ENCODE peak calls at places on chromosomes 16 and 17, in five cellular contexts. O is suprapubic skin, L is endothelial cell of umbilical vein, C is breast epithelium, Q is transverse colon. N is an unnamed sample.

GRCh38 chr17:77286641-77287431 is 146.1 kb downstream of the SEC14L1 start:
- DNase-seq in O (peak), L (no peak), C (peak), Q (peak), N (no peak)

GRCh38 chr16:68475071-68475470 is 26.8 kb upstream of the SMPD3 start:
- DNase-seq in O (no peak), L (no peak), C (peak), Q (no peak), N (no peak)

GRCh38 chr17:37830151-37830993 is 85.5 kb upstream of the HNF1B start:
- DNase-seq in O (no peak), L (peak), C (no peak), Q (no peak), N (no peak)

GRCh38 chr17:41620583-41621434 is 3.6 kb downstream of the KRT17 start:
- DNase-seq in O (no peak), L (no peak), C (peak), Q (no peak), N (no peak)

GRCh38 chr17:80192268-80192667 is 22.4 kb downstream of the CARD14 start:
- DNase-seq in O (no peak), L (peak), C (peak), Q (no peak), N (no peak)

GRCh38 chr16:67202956-67203493 is 4.1 kb downstream of the ELMO3 start:
- DNase-seq in O (no peak), L (no peak), C (no peak), Q (no peak), N (no peak)

GRCh38 chr17:37079735-37080134 is 131.0 kb downstream of the AATF start:
- DNase-seq in O (no peak), L (no peak), C (no peak), Q (no peak), N (no peak)

GRCh38 chr16:47905771-47906170 is 250.0 kb downstream of the ABCC12 start:
- DNase-seq in O (no peak), L (no peak), C (no peak), Q (no peak), N (no peak)

GRCh38 chr16:78768226-78768625 is 668.8 kb downstream of the WWOX start:
- DNase-seq in O (no peak), L (no peak), C (no peak), Q (no peak), N (no peak)

GRCh38 chr17:75652341-75652740 is 14.6 kb downstream of the RECQL5 start:
- DNase-seq in O (no peak), L (no peak), C (no peak), Q (no peak), N (no peak)

GRCh38 chr16:75624921-75625334 is 1.8 kb upstream of the ADAT1 start:
- DNase-seq in O (no peak), L (no peak), C (no peak), Q (no peak), N (no peak)

GRCh38 chr16:53881371-53881770 is 177.4 kb downstream of the FTO start:
- DNase-seq in O (no peak), L (no peak), C (no peak), Q (no peak), N (no peak)

GRCh38 chr16:4110680-4111079 is 5.6 kb downstream of the ADCY9 start:
- DNase-seq in O (no peak), L (no peak), C (no peak), Q (peak), N (no peak)

GRCh38 chr16:80015566-80015965 is 415.0 kb upstream of the MAF start:
- DNase-seq in O (no peak), L (no peak), C (no peak), Q (no peak), N (no peak)

GRCh38 chr17:6343191-6343590 is 91.7 kb downstream of the AIPL1 start:
- DNase-seq in O (peak), L (no peak), C (no peak), Q (no peak), N (peak)
- TF ChIP-seq POLR2AphosphoS5 in O (no peak), L (no peak), C (no peak), Q (no peak), N (no peak)

GRCh38 chr16:14455577-14455976 is 174.5 kb downstream of the PARN start:
- DNase-seq in O (no peak), L (no peak), C (no peak), Q (no peak), N (no peak)

GRCh38 chr16:14456793-14457481 is 173.1 kb downstream of the PARN start:
- DNase-seq in O (no peak), L (no peak), C (no peak), Q (no peak), N (no peak)

GRCh38 chr16:14460726-14461125 is 169.3 kb downstream of the PARN start:
- DNase-seq in O (no peak), L (no peak), C (no peak), Q (no peak), N (no peak)

GRCh38 chr16:14454391-14454790 is 175.7 kb downstream of the PARN start:
- DNase-seq in O (no peak), L (no peak), C (no peak), Q (no peak), N (no peak)

DNA sequence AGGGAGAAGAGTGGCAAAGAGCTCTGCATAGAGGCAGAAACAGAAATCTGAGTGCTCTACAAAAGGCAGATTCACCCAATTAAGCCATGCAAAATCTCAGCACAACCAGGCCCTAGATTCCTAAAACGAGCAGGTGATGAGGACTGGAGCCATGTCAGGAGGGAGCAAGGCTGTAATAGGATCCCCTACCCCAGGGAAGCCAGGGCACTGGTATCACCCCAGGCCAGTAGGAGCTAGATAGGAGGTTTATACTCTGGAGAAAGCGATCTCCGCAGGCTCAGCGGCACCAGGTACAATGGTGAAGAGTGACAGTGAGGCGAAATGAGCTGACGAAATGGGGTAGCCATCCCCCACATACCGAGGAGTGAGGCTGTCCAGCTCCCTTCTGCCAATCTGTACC is 171.5 kb downstream of the PARN start:
- DNase-seq in O (no peak), L (no peak), C (no peak), Q (no peak), N (no peak)
- TF ChIP-seq POLR2AphosphoS5 in O (no peak), L (no peak), C (no peak), Q (no peak), N (no peak)

GRCh38 chr17:78707923-78708322 is 74.2 kb downstream of the CYTH1 start:
- DNase-seq in O (no peak), L (no peak), C (no peak), Q (no peak), N (no peak)

GRCh38 chr17:78707016-78707415 is 75.1 kb downstream of the CYTH1 start:
- DNase-seq in O (no peak), L (peak), C (no peak), Q (no peak), N (no peak)

GRCh38 chr17:78704594-78704993 is 77.5 kb downstream of the CYTH1 start:
- DNase-seq in O (no peak), L (no peak), C (no peak), Q (no peak), N (no peak)

GRCh38 chr17:78706271-78706915 is 75.7 kb downstream of the CYTH1 start:
- DNase-seq in O (no peak), L (no peak), C (no peak), Q (peak), N (no peak)

GRCh38 chr17:78705071-78705470 is 77.0 kb downstream of the CYTH1 start:
- DNase-seq in O (no peak), L (no peak), C (no peak), Q (no peak), N (no peak)
- TF ChIP-seq POLR2AphosphoS5 in O (no peak), L (no peak), C (no peak), Q (no peak), N (no peak)

DNA sequence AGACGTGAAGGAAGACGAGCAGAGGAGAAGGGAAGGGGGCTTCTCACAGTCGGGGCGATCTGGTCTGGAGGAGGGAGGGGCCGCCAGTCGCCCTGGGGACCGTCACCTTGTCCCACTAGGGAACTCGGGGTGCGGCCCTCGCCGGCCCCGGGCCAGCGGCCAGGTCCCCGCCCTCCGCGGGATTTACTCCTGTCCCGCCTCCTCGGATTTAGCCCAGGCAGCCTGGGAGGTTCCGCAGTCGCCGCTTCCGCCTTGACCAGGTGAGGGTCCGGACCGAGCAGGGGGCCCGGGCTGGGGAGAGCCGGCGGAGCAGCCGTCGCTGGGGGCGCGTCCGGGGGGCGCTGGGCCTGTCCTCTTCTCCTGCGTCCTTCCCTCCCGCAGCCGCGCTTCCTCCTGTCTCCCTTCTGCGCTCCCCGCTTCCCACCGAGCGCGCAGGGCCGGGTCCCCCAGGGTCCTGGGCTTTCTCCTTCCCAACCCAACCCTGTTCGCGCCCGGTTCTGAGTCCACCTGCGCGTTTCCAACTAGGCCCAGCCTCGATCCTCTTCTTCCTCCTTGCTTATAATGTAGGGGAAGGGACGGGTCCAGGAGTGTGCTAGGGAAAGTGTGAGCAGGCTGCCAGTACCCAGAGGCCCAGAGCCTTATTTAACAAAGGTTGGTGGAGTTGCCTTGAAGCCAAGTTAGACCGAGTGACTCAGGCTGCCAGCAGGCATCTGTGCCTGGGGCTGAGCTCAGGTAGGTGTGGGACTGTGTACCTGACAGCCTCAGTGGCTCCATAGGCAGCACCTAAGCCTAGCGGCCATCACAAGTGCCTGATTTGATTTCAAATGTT is at the start of gene TNK1:
- DNase-seq in O (no peak), L (no peak), C (peak), Q (peak), N (no peak)
- TF ChIP-seq POLR2AphosphoS5 in O (no peak), L (no peak), C (peak), Q (peak), N (peak)

DNA sequence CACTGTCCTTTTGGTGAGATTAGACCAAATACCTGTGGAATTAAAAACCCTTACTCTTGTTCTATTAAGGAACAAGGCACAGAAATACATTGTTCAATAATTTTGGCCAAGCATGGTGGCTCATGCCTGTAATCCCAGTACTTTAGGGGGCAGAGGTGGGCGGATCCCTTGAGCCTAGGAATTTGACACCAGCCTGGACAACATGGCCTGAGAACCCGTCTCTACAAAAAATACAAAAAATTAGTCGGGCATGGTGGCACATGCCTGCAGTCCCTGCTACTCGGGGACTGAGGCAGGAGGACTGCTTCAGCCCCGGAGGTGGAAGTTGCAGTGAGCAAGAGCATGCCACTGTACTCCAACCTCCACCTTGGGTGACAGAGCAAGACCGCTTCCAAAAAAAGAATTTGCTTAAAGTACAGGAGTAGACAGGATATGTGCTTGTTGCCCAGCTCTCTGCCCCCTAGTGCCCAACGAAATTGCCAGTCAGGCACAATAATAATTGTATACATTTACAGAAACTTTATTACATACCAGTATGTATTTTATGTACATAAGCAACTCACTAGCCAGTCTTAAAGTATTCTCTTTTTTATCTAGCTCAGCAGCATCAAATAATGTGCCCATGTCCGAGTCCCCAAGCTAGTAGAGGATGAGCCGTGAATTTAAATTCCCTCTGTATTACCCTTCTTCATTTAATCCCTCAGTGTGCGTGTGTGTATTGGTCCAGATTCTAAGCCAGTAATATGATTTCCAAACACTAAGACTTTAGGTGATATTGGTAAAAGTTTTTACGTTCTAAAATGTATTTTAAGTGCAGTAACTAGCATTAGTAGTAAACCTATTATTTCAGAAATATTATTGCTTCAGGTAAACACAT is 1.4 kb downstream of the THUMPD1 start:
- DNase-seq in O (no peak), L (peak), C (no peak), Q (no peak), N (peak)
- TF ChIP-seq POLR2AphosphoS5 in O (no peak), L (no peak), C (no peak), Q (no peak), N (no peak)

GRCh38 chr17:19724501-19725420 is 8.4 kb upstream of the SLC47A2 start:
- DNase-seq in O (peak), L (peak), C (peak), Q (peak), N (no peak)
- TF ChIP-seq POLR2AphosphoS5 in O (no peak), L (no peak), C (no peak), Q (peak), N (no peak)

GRCh38 chr16:85805442-85806045 is 6.0 kb downstream of the COX4I1 start:
- DNase-seq in O (no peak), L (no peak), C (no peak), Q (no peak), N (no peak)
- TF ChIP-seq POLR2AphosphoS5 in O (no peak), L (no peak), C (no peak), Q (no peak), N (no peak)

DNA sequence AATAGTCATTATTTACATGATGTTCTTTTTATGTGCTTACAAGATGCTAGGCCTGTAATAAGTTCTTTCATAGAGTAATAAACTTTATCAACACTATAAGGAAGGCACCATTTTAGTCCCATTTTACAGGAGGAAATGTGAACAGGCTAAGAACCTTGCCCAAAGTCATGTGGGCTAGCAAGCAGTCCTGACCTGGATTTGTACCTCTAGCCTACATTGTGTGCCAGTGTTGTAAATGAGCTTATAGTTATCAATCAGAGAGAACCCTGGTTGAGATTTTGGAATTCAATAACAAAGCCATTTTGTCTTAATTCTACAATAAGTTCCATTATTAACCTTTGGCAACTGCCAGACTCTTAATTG is 6.7 kb upstream of the TBKBP1 start:
- DNase-seq in O (no peak), L (no peak), C (no peak), Q (no peak), N (no peak)
- TF ChIP-seq POLR2AphosphoS5 in O (no peak), L (no peak), C (no peak), Q (no peak), N (no peak)